ENCODE peak calls at places on chromosomes 2 and 18, in seven cellular contexts. U, R, Q, K, H, J and O are unnamed samples.

GRCh38 chr2:60498176-60499081 is 55.0 kb downstream of the BCL11A start:
- DNase-seq in Q (no peak), H (no peak), J (peak), R (no peak), U (no peak), K (no peak), O (no peak)

GRCh38 chr2:69253893-69254292 is 133.1 kb downstream of the GFPT1 start:
- DNase-seq in H (no peak), J (no peak), Q (peak), R (no peak), U (no peak), K (peak), O (no peak)

GRCh38 chr2:216989335-216990129 is 129.7 kb upstream of the TNP1 start:
- DNase-seq in K (no peak), U (no peak), R (no peak), Q (no peak), H (no peak), J (no peak), O (no peak)

GRCh38 chr2:127173073-127173472 is 47.0 kb downstream of the CYP27C1 start:
- DNase-seq in H (peak), U (no peak), R (no peak), J (no peak), Q (no peak), K (peak), O (no peak)

GRCh38 chr2:149329068-149329467 is 1.3 kb upstream of the LYPD6 start:
- DNase-seq in U (peak), H (no peak), K (no peak), J (no peak), Q (no peak), R (no peak), O (no peak)

GRCh38 chr18:63511285-63511684 is 30.9 kb upstream of the SERPINB12 start:
- DNase-seq in K (no peak), R (no peak), U (no peak), Q (no peak), H (no peak), J (no peak), O (no peak)

GRCh38 chr18:68997845-68998244 is 200.0 kb downstream of the CCDC102B start:
- DNase-seq in K (no peak), Q (no peak), U (no peak), J (no peak), H (no peak), R (no peak), O (no peak)

GRCh38 chr18:70553245-70553960 is 264.6 kb downstream of the SOCS6 start:
- DNase-seq in J (no peak), H (no peak), Q (no peak), U (no peak), R (no peak), K (no peak), O (no peak)

GRCh38 chr18:9392726-9393125 is 58.2 kb downstream of the TWSG1 start:
- DNase-seq in J (no peak), U (no peak), K (no peak), H (no peak), R (no peak), Q (no peak), O (no peak)

GRCh38 chr2:27042985-27043634 is 8.4 kb upstream of the AGBL5 start:
- DNase-seq in U (no peak), Q (no peak), K (no peak), R (no peak), H (no peak), J (no peak), O (no peak)

GRCh38 chr18:48944634-48945033 is 6.1 kb downstream of the SMAD7 start:
- DNase-seq in J (no peak), K (peak), U (no peak), H (no peak), Q (no peak), R (no peak), O (no peak)

GRCh38 chr2:6865346-6866238 is at the start of gene CMPK2:
- DNase-seq in Q (peak), U (peak), R (peak), K (peak), H (peak), J (peak), O (peak)

GRCh38 chr2:161613161-161613560 is 11.1 kb upstream of the SLC4A10 start:
- DNase-seq in H (no peak), J (no peak), U (no peak), K (no peak), R (no peak), Q (no peak), O (no peak)

GRCh38 chr2:238163494-238164198 is 4.9 kb downstream of the ERFE start:
- DNase-seq in H (no peak), K (no peak), J (no peak), R (no peak), Q (peak), U (no peak), O (no peak)

GRCh38 chr2:148670773-148671172 is 26.2 kb downstream of the EPC2 start:
- DNase-seq in Q (no peak), R (no peak), U (no peak), K (no peak), J (no peak), H (no peak), O (no peak)

GRCh38 chr2:224217233-224217961 is 178.3 kb upstream of the SERPINE2 start:
- DNase-seq in Q (no peak), J (no peak), H (no peak), R (no peak), U (no peak), K (no peak), O (no peak)

GRCh38 chr2:63544017-63544627 is 44.2 kb downstream of the WDPCP start:
- DNase-seq in R (peak), K (no peak), U (peak), J (no peak), Q (no peak), H (no peak), O (no peak)

GRCh38 chr2:65800998-65801397 is 368.6 kb upstream of the SPRED2 start:
- DNase-seq in K (no peak), U (peak), Q (no peak), J (no peak), R (peak), H (no peak), O (no peak)

GRCh38 chr2:208062113-208062512 is 36.8 kb upstream of the PLEKHM3 start:
- DNase-seq in Q (no peak), U (peak), K (no peak), J (no peak), R (peak), H (no peak), O (no peak)

GRCh38 chr2:176091329-176092258 is 927 bp upstream of the HOXD13 start:
- DNase-seq in K (no peak), H (no peak), J (no peak), U (no peak), Q (no peak), R (no peak), O (no peak)

GRCh38 chr2:6845312-6845711 is 20.4 kb downstream of the CMPK2 start:
- DNase-seq in R (no peak), J (no peak), K (no peak), H (no peak), U (peak), Q (no peak), O (no peak)

GRCh38 chr18:58756148-58756547 is 84.9 kb downstream of the MALT1 start:
- DNase-seq in Q (no peak), R (no peak), K (no peak), H (no peak), U (no peak), J (no peak), O (peak)

GRCh38 chr18:250685-251084 is 17.2 kb downstream of the THOC1 start:
- DNase-seq in H (no peak), J (no peak), R (no peak), U (no peak), K (no peak), Q (no peak), O (no peak)

GRCh38 chr2:62443886-62444285 is 62.1 kb downstream of the TMEM17 start:
- DNase-seq in U (no peak), J (no peak), H (no peak), K (no peak), Q (no peak), R (no peak), O (no peak)

GRCh38 chr18:26052497-26052896 is 37.9 kb downstream of the SS18 start:
- DNase-seq in Q (no peak), K (no peak), U (no peak), J (no peak), R (no peak), H (no peak), O (no peak)

GRCh38 chr2:53473236-53473635 is 294.4 kb upstream of the CHAC2 start:
- DNase-seq in R (peak), U (peak), Q (no peak), H (no peak), J (no peak), K (no peak), O (no peak)

GRCh38 chr18:5057348-5058012 is 139.6 kb downstream of the AKAIN1 start:
- DNase-seq in H (peak), K (no peak), U (peak), R (peak), Q (peak), J (peak), O (peak)

GRCh38 chr2:132667716-132668115 is 2.3 kb downstream of the LYPD1 start:
- DNase-seq in U (no peak), K (no peak), R (no peak), H (no peak), Q (no peak), J (no peak), O (no peak)

GRCh38 chr2:105502625-105503334 is 103.9 kb upstream of the FHL2 start:
- DNase-seq in K (no peak), H (no peak), R (no peak), J (no peak), U (no peak), Q (no peak), O (no peak)

GRCh38 chr18:5455644-5456043 is 88.2 kb downstream of the EPB41L3 start:
- DNase-seq in K (no peak), J (no peak), R (no peak), U (no peak), H (no peak), Q (no peak), O (no peak)

GRCh38 chr2:76613330-76613729 is 902.6 kb upstream of the GCFC2 start:
- DNase-seq in R (no peak), Q (no peak), J (no peak), U (no peak), H (no peak), K (no peak), O (no peak)

GRCh38 chr2:224220581-224221255 is 181.2 kb downstream of the FAM124B start:
- DNase-seq in R (no peak), U (no peak), J (no peak), K (no peak), Q (no peak), H (no peak), O (no peak)

GRCh38 chr2:176638167-176639015 is 369.1 kb downstream of the MTX2 start:
- DNase-seq in Q (peak), R (peak), K (peak), U (peak), J (peak), H (peak), O (peak)